ENCODE peak calls at places on chromosomes 2 and 18, in five cellular contexts. P is astrocyte of the spinal cord, M is LNCaP clone FGC, U is fibroblast of mammary gland, T is BE2C. J is an unnamed sample.

GRCh38 chr2:118667964-118668363 is 179.5 kb downstream of the EN1 start:
- DNase-seq in P (peak; percentile 80), M (no peak), U (peak; percentile 99), T (no peak), J (no peak)

GRCh38 chr18:62784966-62785413 is 69.6 kb downstream of the PHLPP1 start:
- DNase-seq in P (peak; percentile 40), M (no peak), U (peak; percentile 78), T (no peak), J (peak; percentile 36)

GRCh38 chr2:237722616-237723015 is 76.0 kb upstream of the RBM44 start:
- DNase-seq in P (no peak), M (no peak), U (no peak), T (no peak), J (no peak)

GRCh38 chr2:232328038-232328435 is 50.5 kb upstream of the ALPP start:
- DNase-seq in P (no peak), M (no peak), U (no peak), T (no peak), J (no peak)

GRCh38 chr18:14767474-14767873 is 19.5 kb downstream of the ANKRD30B start:
- DNase-seq in P (peak; percentile 4), M (no peak), U (no peak), T (no peak), J (no peak)

GRCh38 chr2:46780801-46781445 is 134.7 kb downstream of the MCFD2 start:
- DNase-seq in P (no peak), M (no peak), U (no peak), T (peak; percentile 85), J (no peak)

GRCh38 chr2:150955231-150955630 is 306.4 kb downstream of the RBM43 start:
- DNase-seq in P (no peak), M (no peak), U (no peak), T (no peak), J (no peak)

GRCh38 chr18:28594034-28594433 is 417.1 kb upstream of the CDH2 start:
- DNase-seq in P (peak; percentile 12), M (no peak), U (peak; percentile 51), T (no peak), J (no peak)

GRCh38 chr2:176536739-176537138 is 267.5 kb downstream of the MTX2 start:
- DNase-seq in P (no peak), M (no peak), U (peak; percentile 57), T (no peak), J (no peak)

GRCh38 chr2:60608679-60609078 is 55.2 kb upstream of the BCL11A start:
- DNase-seq in P (no peak), M (no peak), U (no peak), T (no peak), J (no peak)

GRCh38 chr2:168705534-168706470 is 96.6 kb upstream of the NOSTRIN start:
- DNase-seq in P (peak; percentile 44), M (no peak), U (peak; percentile 54), T (no peak), J (no peak)

GRCh38 chr2:157991932-157992331 is 109.7 kb upstream of the UPP2 start:
- DNase-seq in P (no peak), M (no peak), U (no peak), T (no peak), J (no peak)

GRCh38 chr2:157990173-157990572 is 111.5 kb upstream of the UPP2 start:
- DNase-seq in P (no peak), M (no peak), U (no peak), T (no peak), J (no peak)

GRCh38 chr2:157984866-157985265 is 108.7 kb upstream of the ACVR1 start:
- DNase-seq in P (no peak), M (no peak), U (no peak), T (no peak), J (no peak)

GRCh38 chr2:157986761-157987160 is 110.6 kb upstream of the ACVR1 start:
- DNase-seq in P (no peak), M (no peak), U (no peak), T (no peak), J (no peak)

GRCh38 chr2:157989227-157989626 is 112.4 kb upstream of the UPP2 start:
- DNase-seq in P (no peak), M (no peak), U (no peak), T (no peak), J (no peak)
- TF ChIP-seq CTCF in P (no peak), M (peak; percentile 28), U (no peak), T (no peak), J (no peak)

DNA sequence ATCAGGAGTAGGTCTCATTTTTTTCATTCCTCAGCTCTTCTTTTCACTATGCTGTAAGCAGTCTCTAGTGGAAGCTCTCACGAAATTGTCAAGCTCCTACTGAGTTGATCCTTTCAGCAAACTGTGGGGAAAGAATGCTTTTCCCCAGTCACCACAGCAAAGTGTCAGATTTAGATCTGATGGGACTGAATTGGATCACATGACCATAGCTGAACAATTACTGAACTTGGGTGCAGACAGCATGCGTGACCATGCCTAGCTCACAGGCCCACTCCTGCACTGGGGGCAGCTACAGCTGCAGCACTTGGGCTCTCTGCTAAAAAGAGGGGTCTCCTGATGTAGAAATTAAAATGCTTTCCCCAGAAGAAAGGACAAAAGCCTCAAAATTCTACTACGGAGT is 3.1 kb downstream of the ARHGAP15 start:
- DNase-seq in P (no peak), M (no peak), U (no peak), T (no peak), J (no peak)
- H3K4me3 ChIP-seq in P (no peak overlapping the region), M (no peak overlapping the region), U (no peak overlapping the region), T (no peak overlapping the region), J (no peak overlapping the region)

GRCh38 chr2:221063568-221063967 is 508.5 kb downstream of the EPHA4 start:
- DNase-seq in P (no peak), M (no peak), U (no peak), T (no peak), J (no peak)
- TF ChIP-seq CTCF in P (no peak), M (no peak), U (no peak), T (no peak), J (no peak)

DNA sequence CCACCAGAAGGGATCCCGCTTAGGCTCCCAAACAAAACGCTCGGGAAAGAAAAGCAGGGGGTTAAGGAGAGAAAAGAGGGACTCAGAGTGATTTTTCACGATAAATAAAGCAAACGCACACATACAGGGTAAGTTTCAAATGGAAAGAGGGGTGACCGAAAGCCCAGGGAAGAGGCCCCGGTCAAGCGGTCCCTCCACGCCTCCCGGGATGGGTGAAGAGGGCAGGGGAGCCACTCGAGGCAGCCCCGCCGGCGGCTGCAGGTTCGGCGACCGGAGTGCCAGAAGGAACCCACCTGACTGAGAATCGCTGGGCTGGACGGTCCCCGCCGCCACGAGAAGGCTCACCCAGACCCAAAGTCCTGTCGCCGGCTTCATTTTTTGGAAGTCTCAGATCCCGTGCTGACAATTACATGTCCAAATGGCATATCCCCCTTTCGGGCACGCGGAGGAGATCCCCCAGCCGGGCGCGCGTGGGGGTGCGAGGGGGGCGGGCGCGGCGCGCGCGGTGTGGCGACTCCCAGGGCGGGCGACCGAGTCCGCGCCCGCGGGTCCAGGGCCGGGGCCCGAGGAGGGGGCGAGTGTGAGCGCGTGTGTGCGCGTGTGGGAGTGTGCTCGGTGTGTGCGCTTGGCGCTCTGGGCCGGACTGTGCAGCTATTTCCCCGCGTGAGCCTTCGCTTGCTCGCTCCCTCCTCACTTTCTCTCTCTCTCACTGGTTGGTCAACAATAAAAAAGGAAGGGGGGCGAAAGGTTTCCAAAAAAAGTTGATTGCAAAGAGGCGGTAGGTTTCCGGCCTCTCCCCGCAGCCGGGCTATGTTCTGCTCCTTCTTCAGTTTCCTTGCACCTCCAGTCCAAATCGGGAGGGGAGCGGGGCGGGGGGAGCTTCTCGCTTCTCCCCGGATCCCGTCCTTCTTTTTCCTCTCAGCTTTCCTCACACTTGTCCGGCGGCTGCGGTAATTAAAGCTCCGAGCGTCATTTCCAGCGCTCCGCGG is at the start of gene ERBB4:
- DNase-seq in P (no peak), M (no peak), U (no peak), T (peak; percentile 27), J (no peak)
- H3K4me3 ChIP-seq in P (peak within 1 kb of the TSS; percentile 61), M (peak within 1 kb of the TSS; percentile 46), U (peak within 1 kb of the TSS; percentile 39), T (peak within 1 kb of the TSS; percentile 86), J (peak within 1 kb of the TSS; percentile 48)

J was measured in AG04449.